ENCODE peak calls at places on chromosomes 2 and 18, in eight cellular contexts. P is CD8-positive, alpha-beta memory T cell; O is AG04450; L is HepG2; Z is cardiac muscle cell; J is tibial artery; X is endothelial cell of umbilical vein; F is GM23338. D is an unnamed sample. For H3K27me3, the result is how much of the 10 kb centered on the place peaks cover.

GRCh38 chr2:227228061-227228667 is 63.7 kb downstream of the COL4A3 start:
- DNase-seq in P (no peak), O (no peak), L (no peak), Z (no peak), J (no peak), X (no peak), F (no peak), D (no peak)

GRCh38 chr18:7512326-7512725 is 54.8 kb upstream of the PTPRM start:
- DNase-seq in P (no peak), O (no peak), L (no peak), Z (no peak), J (no peak), X (no peak), F (no peak), D (no peak)

GRCh38 chr2:136125226-136125625 is 7.3 kb upstream of the CXCR4 start:
- DNase-seq in P (no peak), O (no peak), L (no peak), Z (no peak), J (no peak), X (no peak), F (no peak), D (no peak)

GRCh38 chr2:41727711-41728110 is 320.1 kb upstream of the PKDCC start:
- DNase-seq in P (no peak), O (no peak), L (no peak), Z (no peak), J (no peak), X (no peak), F (no peak), D (no peak)

GRCh38 chr2:84481702-84482101 is 22.6 kb upstream of the SUCLG1 start:
- DNase-seq in P (peak), O (no peak), L (no peak), Z (no peak), J (no peak), X (no peak), F (no peak), D (no peak)

GRCh38 chr2:170265321-170265720 is 87.4 kb downstream of the MYO3B start:
- DNase-seq in P (no peak), O (no peak), L (no peak), Z (no peak), J (no peak), X (no peak), F (no peak), D (no peak)

GRCh38 chr2:47551800-47552525 is 149.0 kb downstream of the MSH2 start:
- DNase-seq in P (no peak), O (no peak), L (no peak), Z (no peak), J (no peak), X (no peak), F (peak), D (no peak)

GRCh38 chr2:104658149-104658839 is 195.6 kb upstream of the POU3F3 start:
- DNase-seq in P (no peak), O (no peak), L (no peak), Z (peak), J (no peak), X (no peak), F (peak), D (no peak)

GRCh38 chr2:28470759-28471158 is 25.1 kb upstream of the PLB1 start:
- DNase-seq in P (no peak), O (no peak), L (no peak), Z (no peak), J (no peak), X (no peak), F (no peak), D (no peak)

GRCh38 chr2:6352906-6353515 is 512.7 kb downstream of the CMPK2 start:
- DNase-seq in P (no peak), O (peak), L (peak), Z (peak), J (no peak), X (no peak), F (peak), D (peak)

GRCh38 chr2:98296435-98296834 is 49.8 kb upstream of the CNGA3 start:
- DNase-seq in P (no peak), O (no peak), L (no peak), Z (no peak), J (no peak), X (no peak), F (no peak), D (no peak)

GRCh38 chr2:112640800-112641675 is 4.7 kb upstream of the SLC20A1 start:
- DNase-seq in P (no peak), O (peak), L (no peak), Z (no peak), J (no peak), X (peak), F (no peak), D (no peak)

GRCh38 chr2:103435010-103435409 is 673.2 kb downstream of the TMEM182 start:
- DNase-seq in P (no peak), O (no peak), L (no peak), Z (no peak), J (no peak), X (no peak), F (no peak), D (no peak)

GRCh38 chr2:223993634-223994232 is 36.5 kb downstream of the MRPL44 start:
- DNase-seq in P (peak), O (peak), L (peak), Z (peak), J (no peak), X (peak), F (peak), D (no peak)

GRCh38 chr2:96531366-96531765 is 5.2 kb upstream of the ARID5A start:
- DNase-seq in P (no peak), O (no peak), L (no peak), Z (no peak), J (no peak), X (no peak), F (no peak), D (no peak)

GRCh38 chr2:70553334-70553583 is 367 bp downstream of the TGFA start:
- DNase-seq in P (no peak), O (no peak), L (peak), Z (no peak), J (no peak), X (no peak), F (peak), D (no peak)

GRCh38 chr2:179861777-179862117 is 335 bp upstream of the ZNF385B start:
- DNase-seq in P (no peak), O (no peak), L (no peak), Z (peak), J (no peak), X (no peak), F (peak), D (no peak)

GRCh38 chr2:56239437-56239836 is 55.6 kb downstream of the CCDC85A start:
- DNase-seq in P (no peak), O (no peak), L (no peak), Z (no peak), J (no peak), X (peak), F (no peak), D (no peak)

GRCh38 chr2:159753797-159754196 is 41.5 kb downstream of the MARCHF7 start:
- DNase-seq in P (no peak), O (no peak), L (no peak), Z (no peak), J (no peak), X (no peak), F (no peak), D (no peak)

GRCh38 chr18:36829362-36830140 is 624 bp downstream of the KIAA1328 start:
- DNase-seq in P (no peak), O (no peak), L (peak), Z (peak), J (no peak), X (no peak), F (no peak), D (no peak)

GRCh38 chr2:49770919-49771318 is 616.6 kb upstream of the FSHR start:
- DNase-seq in P (no peak), O (no peak), L (peak), Z (peak), J (no peak), X (no peak), F (peak), D (no peak)

GRCh38 chr2:24045511-24046508 is 1.4 kb downstream of the WDCP start:
- DNase-seq in P (no peak), O (no peak), L (peak), Z (no peak), J (no peak), X (no peak), F (no peak), D (no peak)

GRCh38 chr2:190855245-190855644 is 25.4 kb upstream of the GLS start:
- DNase-seq in P (no peak), O (no peak), L (no peak), Z (no peak), J (no peak), X (no peak), F (no peak), D (no peak)

GRCh38 chr2:126733795-126734194 is 77.8 kb downstream of the GYPC start:
- DNase-seq in P (no peak), O (no peak), L (no peak), Z (no peak), J (no peak), X (no peak), F (no peak), D (no peak)

GRCh38 chr2:219973136-219973535 is 345.7 kb downstream of the SLC4A3 start:
- DNase-seq in P (no peak), O (no peak), L (no peak), Z (no peak), J (no peak), X (no peak), F (no peak), D (no peak)

GRCh38 chr2:231711677-231712461 is 3.5 kb downstream of the PTMA start:
- DNase-seq in P (peak), O (no peak), L (no peak), Z (no peak), J (no peak), X (no peak), F (no peak), D (no peak)

DNA sequence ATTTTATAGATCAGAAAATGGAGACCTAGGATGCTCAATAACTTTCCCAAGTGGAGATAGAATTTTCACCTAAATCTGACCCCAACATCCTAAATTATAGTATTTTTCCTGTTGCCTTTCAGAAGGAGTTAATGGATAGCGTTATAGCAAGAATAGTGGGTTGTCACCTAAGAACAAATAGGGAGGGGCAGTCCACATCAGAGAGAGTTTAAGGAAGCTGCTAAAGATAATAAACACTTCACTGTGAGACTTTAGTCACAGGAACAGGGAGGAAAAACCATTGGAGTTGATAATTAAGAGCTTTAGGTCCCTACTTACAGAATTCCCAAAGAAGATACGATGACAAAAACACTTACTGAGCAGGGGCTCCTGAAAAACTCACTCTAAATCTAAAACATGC is 229.4 kb downstream of the PDE11A start:
- DNase-seq in P (no peak), O (no peak), L (no peak), Z (no peak), J (no peak), X (no peak), F (no peak), D (no peak)
- H3K27me3 ChIP-seq in P (under half), O (under half), L (under half), Z (under half), J (under half), X (under half), F (under half), D (under half)

GRCh38 chr2:3584608-3585007 is 9.5 kb downstream of the RPS7 start:
- DNase-seq in P (no peak), O (no peak), L (no peak), Z (no peak), J (no peak), X (no peak), F (no peak), D (no peak)

GRCh38 chr2:3587021-3587420 is 7.9 kb upstream of the COLEC11 start:
- DNase-seq in P (no peak), O (no peak), L (no peak), Z (no peak), J (no peak), X (no peak), F (no peak), D (no peak)

GRCh38 chr2:3586220-3586619 is 8.7 kb upstream of the COLEC11 start:
- DNase-seq in P (no peak), O (no peak), L (no peak), Z (no peak), J (no peak), X (no peak), F (no peak), D (no peak)

GRCh38 chr2:3584076-3584475 is 9.0 kb downstream of the RPS7 start:
- DNase-seq in P (no peak), O (no peak), L (no peak), Z (no peak), J (no peak), X (no peak), F (no peak), D (no peak)

GRCh38 chr2:3585239-3586109 is 9.4 kb upstream of the COLEC11 start:
- DNase-seq in P (no peak), O (peak), L (peak), Z (no peak), J (peak), X (peak), F (no peak), D (no peak)
- H3K27me3 ChIP-seq in P (under half), O (under half), L (under half), Z (under half), J (under half), X (under half), F (under half), D (under half)

DNA sequence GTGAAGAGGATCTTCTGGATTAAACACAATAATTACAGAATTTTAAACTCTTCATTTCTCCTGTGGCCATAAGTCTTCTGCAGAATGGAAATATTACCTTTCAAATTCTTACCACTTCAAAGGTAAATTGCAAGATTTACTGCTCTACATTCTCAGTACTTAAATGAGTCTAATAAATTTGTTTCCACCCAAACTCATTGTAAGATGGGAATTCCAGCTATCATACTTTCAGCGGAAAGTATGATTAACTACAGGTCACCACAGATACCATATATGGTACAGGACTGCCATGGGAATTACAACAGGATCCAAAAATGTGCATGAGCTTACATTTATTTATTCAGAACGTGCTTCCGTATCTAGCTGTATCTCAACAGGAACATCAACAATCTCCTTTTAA is 3.1 kb downstream of the DSC3 start:
- DNase-seq in P (no peak), O (no peak), L (no peak), Z (no peak), J (no peak), X (no peak), F (no peak), D (no peak)
- H3K27me3 ChIP-seq in P (under half), O (under half), L (under half), Z (half or more), J (under half), X (under half), F (half or more), D (under half)

GRCh38 chr2:240041363-240041762 is 11.1 kb upstream of the OR6B2 start:
- DNase-seq in P (no peak), O (no peak), L (no peak), Z (no peak), J (no peak), X (no peak), F (no peak), D (no peak)
- H3K27me3 ChIP-seq in P (under half), O (under half), L (half or more), Z (under half), J (under half), X (under half), F (under half), D (under half)

D was measured in GM06990.